ENCODE peak calls at places on chromosomes 11 and 22, in four cellular contexts. A, B, O and V are unnamed samples.
A peak's percentile ranks its signal among the peaks of the same experiment; 100 is the strongest.

GRCh38 chr11:17602105-17603001 is 55.3 kb downstream of the OTOG start:
- DNase-seq in O (no peak), B (no peak), A (no peak), V (no peak)

GRCh38 chr11:84788220-84788619 is 838.9 kb downstream of the DLG2 start:
- DNase-seq in A (no peak), O (no peak), B (no peak), V (no peak)

GRCh38 chr11:7540830-7541555 is 27.2 kb downstream of the PPFIBP2 start:
- DNase-seq in A (no peak), O (no peak), B (no peak), V (no peak)

GRCh38 chr11:3747704-3748103 is 49.6 kb downstream of the NUP98 start:
- DNase-seq in B (no peak), A (peak; percentile 45), O (no peak), V (no peak)

GRCh38 chr22:17201285-17201945 is 17.8 kb downstream of the ADA2 start:
- DNase-seq in B (peak; percentile 25), A (no peak), O (no peak), V (peak; percentile 20)

GRCh38 chr11:123516238-123516637 is 86.2 kb downstream of the GRAMD1B start:
- DNase-seq in A (no peak), O (no peak), B (no peak), V (no peak)

GRCh38 chr22:23777776-23778575 is 5.3 kb downstream of the MMP11 start:
- DNase-seq in A (no peak), B (no peak), O (no peak), V (no peak)

GRCh38 chr11:910044-910588 is 494 bp downstream of the CHID1 start:
- DNase-seq in B (no peak), O (no peak), A (peak; percentile 62), V (no peak)

GRCh38 chr11:33387586-33387985 is 130.4 kb downstream of the HIPK3 start:
- DNase-seq in A (no peak), B (no peak), O (no peak), V (no peak)

GRCh38 chr22:39117585-39118191 is 20.6 kb downstream of the APOBEC3H start:
- DNase-seq in O (no peak), B (no peak), A (no peak), V (no peak)

GRCh38 chr22:41094036-41094435 is 1.6 kb downstream of the EP300 start:
- DNase-seq in B (no peak), O (peak; percentile 23), A (peak; percentile 51), V (no peak)

GRCh38 chr11:63916837-63917684 is at the start of gene RCOR2:
- DNase-seq in A (peak; percentile 92), O (peak; percentile 78), B (no peak), V (peak; percentile 89)

GRCh38 chr11:14359573-14360031 is 619 bp upstream of the RRAS2 start:
- DNase-seq in B (no peak), A (no peak), O (no peak), V (no peak)

GRCh38 chr22:31604746-31605705 is 57.0 kb downstream of the PISD start:
- DNase-seq in B (no peak), A (no peak), O (no peak), V (no peak)

GRCh38 chr11:74269161-74269809 is 42.2 kb downstream of the P4HA3 start:
- DNase-seq in A (peak; percentile 28), B (no peak), O (no peak), V (no peak)

GRCh38 chr22:46172522-46172921 is 22.2 kb downstream of the PPARA start:
- DNase-seq in A (no peak), O (no peak), B (no peak), V (no peak)

GRCh38 chr11:19116315-19116970 is 525 bp upstream of the ZDHHC13 start:
- DNase-seq in O (no peak), B (no peak), A (no peak), V (no peak)

GRCh38 chr22:50271519-50271970 is 1.4 kb upstream of the MAPK11 start:
- DNase-seq in O (peak; percentile 31), A (peak; percentile 77), B (no peak), V (no peak)

GRCh38 chr11:128892866-128893565 is 1.9 kb downstream of the KCNJ5 start:
- DNase-seq in A (no peak), B (no peak), O (no peak), V (no peak)

GRCh38 chr11:61899146-61899841 is 7.9 kb upstream of the FADS3 start:
- DNase-seq in A (peak; percentile 94), B (peak; percentile 73), O (peak; percentile 12), V (peak; percentile 79)

GRCh38 chr11:94794287-94795168 is 26.4 kb downstream of the AMOTL1 start:
- DNase-seq in O (no peak), A (peak; percentile 86), B (no peak), V (no peak)

GRCh38 chr11:720642-721346 is 14.8 kb downstream of the EPS8L2 start:
- DNase-seq in A (no peak), B (no peak), O (no peak), V (no peak)

GRCh38 chr11:119474682-119475596 is 52.0 kb upstream of the THY1 start:
- DNase-seq in O (peak; percentile 57), B (peak; percentile 70), A (peak; percentile 77), V (peak; percentile 62)

GRCh38 chr11:9615031-9615451 is 41.6 kb downstream of the WEE1 start:
- DNase-seq in A (no peak), O (no peak), B (no peak), V (no peak)

GRCh38 chr22:33247758-33248157 is 189.6 kb upstream of the SYN3 start:
- DNase-seq in A (no peak), B (no peak), O (no peak), V (no peak)

GRCh38 chr22:45504703-45505341 is 2.1 kb downstream of the FBLN1 start:
- DNase-seq in A (peak; percentile 7), B (no peak), O (no peak), V (no peak)

GRCh38 chr11:15327786-15328231 is 213.1 kb downstream of the INSC start:
- DNase-seq in A (peak; percentile 36), B (peak; percentile 70), O (no peak), V (peak; percentile 70)

GRCh38 chr22:35957589-35957988 is 71.0 kb downstream of the RBFOX2 start:
- DNase-seq in B (no peak), A (no peak), O (no peak), V (no peak)

GRCh38 chr11:16611395-16612233 is 126.8 kb upstream of the C11orf58 start:
- DNase-seq in O (peak; percentile 8), B (no peak), A (peak; percentile 24), V (no peak)